ENCODE peak calls at places on chromosomes 6 and 20, in eight cellular contexts. One of them, this sample, is unnamed.

GRCh38 chr6:73515204-73516101 is 5.4 kb downstream of the EEF1A1 start:
- DNase-seq in lung: peak
- DNase-seq in endothelial cell of umbilical vein: peak
- DNase-seq in kidney epithelial cell: no peak
- DNase-seq in OCI-LY7: peak
- DNase-seq in cardiac fibroblast: peak
- DNase-seq in osteocyte: no peak
- DNase-seq in neural crest cell: no peak
- DNase-seq in this sample: no peak

GRCh38 chr20:56808732-56809131 is 179.6 kb downstream of the TFAP2C start:
- DNase-seq in osteocyte: no peak
- DNase-seq in cardiac fibroblast: no peak
- DNase-seq in neural crest cell: no peak
- DNase-seq in OCI-LY7: no peak
- DNase-seq in lung: no peak
- DNase-seq in kidney epithelial cell: no peak
- DNase-seq in endothelial cell of umbilical vein: no peak
- DNase-seq in this sample: no peak

GRCh38 chr6:38814761-38815160 is 99.7 kb downstream of the DNAH8 start:
- DNase-seq in OCI-LY7: no peak
- DNase-seq in kidney epithelial cell: no peak
- DNase-seq in cardiac fibroblast: no peak
- DNase-seq in osteocyte: no peak
- DNase-seq in lung: no peak
- DNase-seq in endothelial cell of umbilical vein: no peak
- DNase-seq in neural crest cell: no peak
- DNase-seq in this sample: no peak

GRCh38 chr20:13331536-13331935 is 110.5 kb downstream of the ISM1 start:
- DNase-seq in OCI-LY7: no peak
- DNase-seq in kidney epithelial cell: peak
- DNase-seq in cardiac fibroblast: peak
- DNase-seq in endothelial cell of umbilical vein: peak
- DNase-seq in neural crest cell: no peak
- DNase-seq in osteocyte: no peak
- DNase-seq in lung: no peak
- DNase-seq in this sample: no peak

GRCh38 chr6:166127624-166128472 is 39.8 kb downstream of the TBXT start:
- DNase-seq in kidney epithelial cell: no peak
- DNase-seq in OCI-LY7: no peak
- DNase-seq in endothelial cell of umbilical vein: no peak
- DNase-seq in osteocyte: no peak
- DNase-seq in neural crest cell: no peak
- DNase-seq in lung: no peak
- DNase-seq in cardiac fibroblast: no peak
- DNase-seq in this sample: no peak

GRCh38 chr6:108684809-108685329 is 124.2 kb downstream of the FOXO3 start:
- DNase-seq in cardiac fibroblast: no peak
- DNase-seq in osteocyte: peak
- DNase-seq in kidney epithelial cell: no peak
- DNase-seq in OCI-LY7: no peak
- DNase-seq in lung: no peak
- DNase-seq in endothelial cell of umbilical vein: peak
- DNase-seq in neural crest cell: no peak
- DNase-seq in this sample: no peak

GRCh38 chr20:57329608-57330221 is at the start of gene SPO11:
- DNase-seq in kidney epithelial cell: no peak
- DNase-seq in endothelial cell of umbilical vein: no peak
- DNase-seq in osteocyte: peak
- DNase-seq in cardiac fibroblast: no peak
- DNase-seq in neural crest cell: peak
- DNase-seq in OCI-LY7: peak
- DNase-seq in lung: no peak
- DNase-seq in this sample: no peak

GRCh38 chr6:75563032-75563431 is 38.6 kb upstream of the SENP6 start:
- DNase-seq in kidney epithelial cell: no peak
- DNase-seq in neural crest cell: no peak
- DNase-seq in osteocyte: no peak
- DNase-seq in cardiac fibroblast: peak
- DNase-seq in OCI-LY7: peak
- DNase-seq in lung: no peak
- DNase-seq in endothelial cell of umbilical vein: peak
- DNase-seq in this sample: no peak

GRCh38 chr20:58850693-58851174 is at the start of gene GNAS-AS1:
- DNase-seq in lung: peak
- DNase-seq in neural crest cell: peak
- DNase-seq in endothelial cell of umbilical vein: no peak
- DNase-seq in kidney epithelial cell: peak
- DNase-seq in cardiac fibroblast: peak
- DNase-seq in OCI-LY7: peak
- DNase-seq in osteocyte: peak
- DNase-seq in this sample: peak

GRCh38 chr20:44911264-44911921 is 1.5 kb downstream of the PABPC1L start:
- DNase-seq in endothelial cell of umbilical vein: peak
- DNase-seq in cardiac fibroblast: peak
- DNase-seq in neural crest cell: peak
- DNase-seq in OCI-LY7: peak
- DNase-seq in lung: peak
- DNase-seq in kidney epithelial cell: peak
- DNase-seq in osteocyte: no peak
- DNase-seq in this sample: no peak

GRCh38 chr6:129766959-129767728 is 57.2 kb upstream of the ARHGAP18 start:
- DNase-seq in kidney epithelial cell: no peak
- DNase-seq in lung: no peak
- DNase-seq in osteocyte: peak
- DNase-seq in endothelial cell of umbilical vein: peak
- DNase-seq in cardiac fibroblast: peak
- DNase-seq in OCI-LY7: no peak
- DNase-seq in neural crest cell: peak
- DNase-seq in this sample: peak

GRCh38 chr6:134106702-134107101 is 54.3 kb upstream of the SLC2A12 start:
- DNase-seq in cardiac fibroblast: no peak
- DNase-seq in neural crest cell: no peak
- DNase-seq in OCI-LY7: no peak
- DNase-seq in osteocyte: no peak
- DNase-seq in lung: no peak
- DNase-seq in kidney epithelial cell: no peak
- DNase-seq in endothelial cell of umbilical vein: no peak
- DNase-seq in this sample: no peak

GRCh38 chr20:5608448-5609161 is 141.6 kb upstream of the SHLD1 start:
- DNase-seq in lung: no peak
- DNase-seq in osteocyte: no peak
- DNase-seq in cardiac fibroblast: peak
- DNase-seq in neural crest cell: no peak
- DNase-seq in kidney epithelial cell: no peak
- DNase-seq in endothelial cell of umbilical vein: peak
- DNase-seq in OCI-LY7: no peak
- DNase-seq in this sample: no peak

GRCh38 chr6:84220809-84221409 is 6.5 kb downstream of the CEP162 start:
- DNase-seq in endothelial cell of umbilical vein: peak
- DNase-seq in osteocyte: no peak
- DNase-seq in cardiac fibroblast: peak
- DNase-seq in kidney epithelial cell: no peak
- DNase-seq in OCI-LY7: peak
- DNase-seq in lung: no peak
- DNase-seq in neural crest cell: no peak
- DNase-seq in this sample: no peak

GRCh38 chr6:84227434-84228197 is at the start of gene CEP162:
- DNase-seq in osteocyte: peak
- DNase-seq in endothelial cell of umbilical vein: peak
- DNase-seq in cardiac fibroblast: peak
- DNase-seq in OCI-LY7: peak
- DNase-seq in neural crest cell: peak
- DNase-seq in lung: peak
- DNase-seq in kidney epithelial cell: peak
- DNase-seq in this sample: peak

GRCh38 chr6:84222426-84222825 is 5.0 kb downstream of the CEP162 start:
- DNase-seq in lung: no peak
- DNase-seq in osteocyte: no peak
- DNase-seq in OCI-LY7: no peak
- DNase-seq in cardiac fibroblast: no peak
- DNase-seq in kidney epithelial cell: no peak
- DNase-seq in endothelial cell of umbilical vein: no peak
- DNase-seq in neural crest cell: no peak
- DNase-seq in this sample: no peak

GRCh38 chr6:84227044-84227433 is 404 bp downstream of the CEP162 start:
- DNase-seq in neural crest cell: no peak
- DNase-seq in endothelial cell of umbilical vein: peak
- DNase-seq in OCI-LY7: no peak
- DNase-seq in lung: no peak
- DNase-seq in kidney epithelial cell: no peak
- DNase-seq in osteocyte: no peak
- DNase-seq in cardiac fibroblast: no peak
- DNase-seq in this sample: no peak

GRCh38 chr6:84224251-84224650 is 3.2 kb downstream of the CEP162 start:
- DNase-seq in endothelial cell of umbilical vein: no peak
- DNase-seq in neural crest cell: no peak
- DNase-seq in cardiac fibroblast: no peak
- DNase-seq in lung: no peak
- DNase-seq in OCI-LY7: no peak
- DNase-seq in kidney epithelial cell: no peak
- DNase-seq in osteocyte: no peak
- DNase-seq in this sample: no peak
- TF ChIP-seq CTCF in endothelial cell of umbilical vein: no peak
- TF ChIP-seq CTCF in neural crest cell: no peak
- TF ChIP-seq CTCF in cardiac fibroblast: no peak
- TF ChIP-seq CTCF in lung: no peak
- TF ChIP-seq CTCF in OCI-LY7: no peak
- TF ChIP-seq CTCF in kidney epithelial cell: no peak
- TF ChIP-seq CTCF in osteocyte: no peak
- TF ChIP-seq CTCF in this sample: no peak

DNA sequence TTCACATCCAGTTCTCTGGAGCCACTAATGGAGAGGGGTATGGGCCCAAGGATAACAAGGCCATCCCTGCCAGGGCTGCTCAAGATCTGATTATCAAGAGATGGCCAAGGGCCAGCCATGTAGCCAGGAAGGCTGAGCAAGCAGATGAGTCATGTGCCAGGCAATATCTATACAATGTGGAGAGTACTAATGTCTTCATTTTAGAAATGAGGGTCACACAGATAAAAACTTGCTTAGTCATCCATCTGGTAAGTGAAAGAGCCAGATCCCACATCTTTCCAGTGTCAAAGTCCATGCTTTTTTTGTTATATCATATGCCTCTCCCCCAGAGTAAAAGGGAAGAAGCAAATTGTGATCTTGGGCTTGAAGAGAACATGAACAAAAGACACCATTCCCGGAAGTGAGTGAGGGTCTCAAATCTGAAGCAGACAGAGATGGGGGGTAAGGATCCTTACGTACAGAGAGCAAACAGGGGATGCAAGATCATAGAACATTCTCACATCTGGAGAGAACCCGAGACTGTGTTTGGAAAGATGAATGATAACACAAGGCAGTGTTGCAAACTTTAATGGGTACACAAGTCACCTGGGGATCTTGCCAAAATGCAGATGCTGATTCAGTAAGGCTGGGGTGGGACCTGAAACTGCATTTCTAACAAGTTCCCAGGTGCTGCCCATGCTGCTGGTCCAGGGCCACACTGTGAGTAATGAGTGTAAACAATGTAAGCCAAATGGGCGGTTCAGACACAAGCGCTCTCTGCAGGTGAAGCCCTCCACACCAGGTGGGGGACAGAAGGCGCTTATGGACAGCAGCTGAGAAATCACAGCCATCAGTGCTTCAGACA is 20.0 kb upstream of the GSTA3 start:
- DNase-seq in osteocyte: no peak
- DNase-seq in neural crest cell: no peak
- DNase-seq in lung: peak
- DNase-seq in endothelial cell of umbilical vein: peak
- DNase-seq in OCI-LY7: no peak
- DNase-seq in kidney epithelial cell: no peak
- DNase-seq in cardiac fibroblast: peak
- DNase-seq in this sample: no peak
- TF ChIP-seq CTCF in osteocyte: no peak
- TF ChIP-seq CTCF in neural crest cell: no peak
- TF ChIP-seq CTCF in lung: no peak
- TF ChIP-seq CTCF in endothelial cell of umbilical vein: no peak
- TF ChIP-seq CTCF in OCI-LY7: no peak
- TF ChIP-seq CTCF in kidney epithelial cell: no peak
- TF ChIP-seq CTCF in cardiac fibroblast: no peak
- TF ChIP-seq CTCF in this sample: no peak

GRCh38 chr6:111002350-111002749 is 20.5 kb downstream of the RPF2 start:
- DNase-seq in lung: no peak
- DNase-seq in kidney epithelial cell: no peak
- DNase-seq in neural crest cell: no peak
- DNase-seq in cardiac fibroblast: no peak
- DNase-seq in OCI-LY7: no peak
- DNase-seq in endothelial cell of umbilical vein: no peak
- DNase-seq in osteocyte: no peak
- DNase-seq in this sample: no peak

GRCh38 chr6:110996661-110997060 is 14.8 kb downstream of the RPF2 start:
- DNase-seq in kidney epithelial cell: no peak
- DNase-seq in osteocyte: no peak
- DNase-seq in endothelial cell of umbilical vein: no peak
- DNase-seq in OCI-LY7: no peak
- DNase-seq in lung: no peak
- DNase-seq in cardiac fibroblast: no peak
- DNase-seq in neural crest cell: no peak
- DNase-seq in this sample: no peak

GRCh38 chr6:110999634-111000270 is 17.9 kb downstream of the RPF2 start:
- DNase-seq in kidney epithelial cell: no peak
- DNase-seq in cardiac fibroblast: peak
- DNase-seq in neural crest cell: no peak
- DNase-seq in osteocyte: no peak
- DNase-seq in OCI-LY7: peak
- DNase-seq in endothelial cell of umbilical vein: peak
- DNase-seq in lung: no peak
- DNase-seq in this sample: no peak
- TF ChIP-seq CTCF in kidney epithelial cell: peak
- TF ChIP-seq CTCF in cardiac fibroblast: peak
- TF ChIP-seq CTCF in neural crest cell: peak
- TF ChIP-seq CTCF in osteocyte: peak
- TF ChIP-seq CTCF in OCI-LY7: peak
- TF ChIP-seq CTCF in endothelial cell of umbilical vein: no peak
- TF ChIP-seq CTCF in lung: peak
- TF ChIP-seq CTCF in this sample: peak

DNA sequence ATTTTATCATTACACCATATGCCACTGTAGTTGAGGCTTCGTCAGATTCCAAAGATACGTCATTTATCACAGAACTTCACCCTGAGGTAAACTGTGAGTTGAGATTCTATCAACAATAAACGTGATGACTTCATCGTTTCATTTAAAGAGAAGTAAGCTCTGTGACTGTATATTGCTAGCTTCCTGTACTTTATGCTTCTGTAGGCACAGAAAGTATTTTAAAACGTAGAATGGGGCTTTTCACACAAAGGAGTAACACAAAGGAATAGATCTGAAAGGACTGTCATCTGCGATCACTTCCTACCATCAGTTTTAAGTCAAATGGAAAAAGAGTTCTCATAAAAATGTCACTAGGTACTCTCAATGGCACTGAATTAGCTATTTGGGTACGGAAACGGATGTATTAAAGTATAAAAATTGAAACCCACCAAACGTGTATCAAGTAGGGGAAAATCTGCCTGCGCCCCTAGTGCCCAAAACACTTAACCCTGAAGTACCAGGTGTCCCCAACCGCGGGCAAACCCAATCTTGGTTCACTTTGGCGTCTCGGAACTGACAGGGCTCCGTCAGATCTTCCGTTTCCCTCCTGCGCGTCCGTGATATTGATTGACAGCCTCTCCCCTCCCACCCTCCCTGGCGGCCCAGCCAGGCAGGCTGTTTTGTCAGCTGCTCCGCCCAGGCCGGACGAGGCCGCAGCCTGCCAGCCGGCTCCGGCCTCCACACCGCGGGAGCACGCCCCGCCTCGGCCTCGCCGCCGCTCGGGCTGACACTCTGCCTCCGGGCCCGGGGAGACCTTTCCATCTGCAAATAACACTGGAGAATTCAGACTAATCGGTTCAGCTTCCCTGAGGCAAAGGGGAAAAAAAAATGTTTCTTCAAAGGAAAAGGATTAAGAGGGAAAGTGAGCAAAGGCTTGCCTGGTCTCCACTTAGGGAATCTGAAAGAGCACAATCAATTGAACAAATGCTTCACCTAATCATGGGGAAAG is 234.7 kb upstream of the MCHR2 start:
- DNase-seq in osteocyte: peak
- DNase-seq in endothelial cell of umbilical vein: peak
- DNase-seq in neural crest cell: peak
- DNase-seq in cardiac fibroblast: peak
- DNase-seq in OCI-LY7: peak
- DNase-seq in lung: peak
- DNase-seq in kidney epithelial cell: peak
- DNase-seq in this sample: peak
- TF ChIP-seq CTCF in osteocyte: peak
- TF ChIP-seq CTCF in endothelial cell of umbilical vein: no peak
- TF ChIP-seq CTCF in neural crest cell: peak
- TF ChIP-seq CTCF in cardiac fibroblast: peak
- TF ChIP-seq CTCF in OCI-LY7: peak
- TF ChIP-seq CTCF in lung: no peak
- TF ChIP-seq CTCF in kidney epithelial cell: peak
- TF ChIP-seq CTCF in this sample: no peak

This sample was measured in mesothelial cell of epicardium.